ENCODE peak calls at places on chromosome 11, in five cellular contexts. T is left lung, H is RKO, Z is EH, N is caudate nucleus. J is an unnamed sample.

GRCh38 chr11:70508231-70508480 is 109.8 kb downstream of the CTTN start:
- DNase-seq in N (no peak), Z (no peak), H (no peak), T (no peak), J (no peak)

GRCh38 chr11:120883404-120884135 is 140.3 kb upstream of the TBCEL start:
- DNase-seq in N (peak), Z (peak), T (no peak), H (peak), J (no peak)

GRCh38 chr11:44985721-44986120 is 35.0 kb upstream of the TP53I11 start:
- DNase-seq in N (no peak), H (no peak), T (no peak), Z (no peak), J (peak)

GRCh38 chr11:74134661-74135515 is 35.9 kb downstream of the C2CD3 start:
- DNase-seq in H (no peak), N (no peak), T (no peak), Z (peak), J (no peak)

GRCh38 chr11:35166369-35167360 is 27.7 kb downstream of the CD44 start:
- DNase-seq in H (peak), N (peak), Z (peak), T (no peak), J (no peak)

GRCh38 chr11:85742348-85742747 is 56.4 kb upstream of the CCDC89 start:
- DNase-seq in N (no peak), T (no peak), H (no peak), Z (no peak), J (no peak)

GRCh38 chr11:132999519-132999918 is 532.8 kb downstream of the OPCML start:
- DNase-seq in T (no peak), Z (no peak), H (no peak), N (no peak), J (no peak)

GRCh38 chr11:69839516-69839915 is 20.3 kb upstream of the FGF3 start:
- DNase-seq in N (no peak), T (peak), Z (no peak), H (no peak), J (no peak)

GRCh38 chr11:96254087-96254486 is 88.9 kb downstream of the MAML2 start:
- DNase-seq in N (no peak), H (no peak), Z (peak), T (no peak), J (no peak)

GRCh38 chr11:88398372-88399140 is 61.0 kb upstream of the CTSC start:
- DNase-seq in N (no peak), Z (peak), T (no peak), H (peak), J (no peak)

GRCh38 chr11:95135880-95136279 is 46.2 kb downstream of the ENDOD1 start:
- DNase-seq in N (no peak), T (no peak), Z (no peak), H (no peak), J (no peak)

GRCh38 chr11:85673422-85673821 is 8.5 kb upstream of the CREBZF start:
- DNase-seq in H (no peak), T (no peak), N (no peak), Z (no peak), J (no peak)

GRCh38 chr11:78415338-78415737 is 2.3 kb downstream of the GAB2 start:
- DNase-seq in N (no peak), Z (no peak), T (no peak), H (no peak), J (no peak)

GRCh38 chr11:4539603-4540219 is 5.3 kb upstream of the OR52M1 start:
- DNase-seq in N (peak), T (peak), H (peak), Z (peak), J (no peak)

GRCh38 chr11:134518616-134519389 is 106.8 kb upstream of the B3GAT1 start:
- DNase-seq in Z (no peak), T (peak), H (no peak), N (no peak), J (peak)

GRCh38 chr11:30583505-30584280 is 2.5 kb downstream of the MPPED2 start:
- DNase-seq in T (no peak), N (no peak), H (no peak), Z (no peak), J (no peak)

GRCh38 chr11:112368402-112368801 is 107.7 kb upstream of the PLET1 start:
- DNase-seq in Z (no peak), T (no peak), N (no peak), H (no peak), J (no peak)

GRCh38 chr11:83599066-83599465 is 312.9 kb upstream of the CCDC90B start:
- DNase-seq in Z (no peak), N (no peak), H (no peak), T (no peak), J (no peak)

GRCh38 chr11:4551346-4551979 is 6.5 kb downstream of the OR52M1 start:
- DNase-seq in T (no peak), H (no peak), N (no peak), Z (peak), J (no peak)

GRCh38 chr11:27619039-27619438 is 81.2 kb downstream of the BDNF start:
- DNase-seq in Z (peak), N (no peak), T (no peak), H (peak), J (no peak)

GRCh38 chr11:119585038-119585666 is 143.8 kb downstream of the NECTIN1 start:
- DNase-seq in H (no peak), Z (no peak), T (no peak), N (peak), J (no peak)

GRCh38 chr11:2702771-2703486 is 3.1 kb upstream of the KCNQ1OT1 start:
- DNase-seq in H (no peak), N (no peak), Z (no peak), T (no peak), J (peak)

GRCh38 chr11:27339940-27340339 is 23.1 kb downstream of the CCDC34 start:
- DNase-seq in H (no peak), T (no peak), N (no peak), Z (no peak), J (no peak)

GRCh38 chr11:35214792-35215193 is 75.8 kb downstream of the CD44 start:
- DNase-seq in H (peak), T (no peak), Z (peak), N (no peak), J (no peak)

GRCh38 chr11:115695677-115696451 is 191.6 kb upstream of the CADM1 start:
- DNase-seq in N (no peak), H (no peak), T (no peak), Z (no peak), J (no peak)

GRCh38 chr11:46112961-46113617 is 8.2 kb downstream of the PHF21A start:
- DNase-seq in T (no peak), H (peak), N (no peak), Z (peak), J (no peak)

GRCh38 chr11:95262994-95263764 is 32.2 kb upstream of the SESN3 start:
- DNase-seq in T (no peak), N (no peak), Z (no peak), H (no peak), J (no peak)

GRCh38 chr11:2206291-2206690 is 34.7 kb upstream of the TH start:
- DNase-seq in N (no peak), T (no peak), Z (no peak), H (no peak), J (peak)

GRCh38 chr11:86062719-86063118 is 6.2 kb downstream of the PICALM start:
- DNase-seq in Z (peak), T (no peak), N (no peak), H (no peak), J (no peak)

J was measured in suprapubic skin.